ENCODE peak calls at places on chromosomes 16 and 17, in nine cellular contexts. D is activated T-helper 1 cell treated with anti-CD3 and anti-CD28 coated beads, Interleukin-2, amount 50 U/mL, for 16 hours; O is HT-29; G is GM03348; W is left cardiac atrium; F is dorsolateral prefrontal cortex; K is Kasumi-1; U is stimulated activated CD4-positive, alpha-beta T cell treated with anti-CD3 and anti-CD28 coated beads, Interleukin-1b, Interleukin-23, amount 100 ng/mL, for 1 hour; A is psoas muscle. S is an unnamed sample.
A peak's percentile ranks its signal among the peaks of the same experiment; 100 is the strongest.

GRCh38 chr17:83050651-83051422 is 28.6 kb upstream of the METRNL start:
- DNase-seq in W (peak; percentile 29), D (no peak), F (no peak), O (no peak), K (no peak), A (no peak), G (no peak), U (peak; percentile 10), S (no peak)

GRCh38 chr17:69967910-69968411 is 107.1 kb upstream of the KCNJ16 start:
- DNase-seq in U (no peak), A (no peak), D (no peak), F (no peak), W (no peak), O (no peak), K (no peak), G (peak; percentile 81), S (no peak)

GRCh38 chr17:77698903-77699615 is 259.4 kb upstream of the TNRC6C start:
- DNase-seq in F (no peak), U (no peak), G (no peak), O (no peak), K (no peak), W (no peak), D (no peak), A (no peak), S (no peak)

GRCh38 chr17:75181608-75182318 is 996 bp downstream of the SUMO2 start:
- DNase-seq in F (peak; percentile 13), K (peak; percentile 48), G (peak; percentile 23), A (no peak), W (no peak), D (peak; percentile 24), O (peak; percentile 36), U (peak; percentile 14), S (no peak)

GRCh38 chr17:35089846-35090193 is 26.3 kb upstream of the RFFL start:
- DNase-seq in D (no peak), W (no peak), U (peak; percentile 23), A (no peak), K (peak; percentile 86), F (no peak), G (peak; percentile 39), O (no peak), S (no peak)

GRCh38 chr17:32497431-32498205 is 10.8 kb downstream of the CDK5R1 start:
- DNase-seq in D (no peak), U (no peak), A (peak; percentile 55), W (no peak), F (no peak), K (no peak), G (peak; percentile 27), O (no peak), S (no peak)

GRCh38 chr16:1150511-1150982 is 2.4 kb upstream of the CACNA1H start:
- DNase-seq in G (peak; percentile 48), D (no peak), U (no peak), A (no peak), O (peak; percentile 29), W (no peak), K (peak; percentile 5), F (no peak), S (no peak)

GRCh38 chr17:4901648-4902344 is 1.1 kb downstream of the CHRNE start:
- DNase-seq in K (no peak), W (peak; percentile 66), G (no peak), F (peak; percentile 42), O (no peak), D (no peak), A (peak; percentile 86), U (no peak), S (no peak)

GRCh38 chr17:13337864-13338371 is 263.8 kb downstream of the HS3ST3A1 start:
- DNase-seq in A (no peak), F (peak; percentile 12), D (no peak), U (no peak), W (no peak), G (peak; percentile 55), K (peak; percentile 47), O (peak; percentile 19), S (peak; percentile 36)

GRCh38 chr17:32998111-32998892 is 6.7 kb downstream of the SPACA3 start:
- DNase-seq in D (peak; percentile 51), F (peak; percentile 78), A (peak; percentile 83), K (peak; percentile 59), G (peak; percentile 90), W (peak; percentile 82), O (peak; percentile 72), U (peak; percentile 55), S (peak; percentile 78)

GRCh38 chr17:47708864-47709541 is 15.0 kb downstream of the TBKBP1 start:
- DNase-seq in K (no peak), O (no peak), G (no peak), A (no peak), U (no peak), D (no peak), W (peak; percentile 64), F (peak; percentile 41), S (no peak)

GRCh38 chr17:42111265-42111636 is 1.3 kb downstream of the DHX58 start:
- DNase-seq in U (no peak), D (no peak), W (no peak), G (no peak), A (no peak), K (no peak), F (no peak), O (no peak), S (no peak)

GRCh38 chr17:51507444-51507843 is 247.1 kb downstream of the UTP18 start:
- DNase-seq in F (no peak), A (no peak), U (no peak), G (no peak), W (no peak), K (no peak), D (no peak), O (no peak), S (no peak)

GRCh38 chr17:31629696-31630470 is 229.2 kb downstream of the COPRS start:
- DNase-seq in U (no peak), G (peak; percentile 89), K (no peak), W (no peak), A (no peak), O (no peak), D (no peak), F (peak; percentile 53), S (no peak)

GRCh38 chr16:84600343-84601229 is 17.3 kb downstream of the COTL1 start:
- DNase-seq in D (no peak), G (no peak), F (no peak), A (no peak), O (no peak), U (no peak), W (no peak), K (peak; percentile 80), S (no peak)

GRCh38 chr17:11608396-11608795 is 10.1 kb downstream of the DNAH9 start:
- DNase-seq in G (no peak), O (peak; percentile 14), A (no peak), W (peak; percentile 61), D (no peak), K (no peak), F (no peak), U (no peak), S (no peak)

GRCh38 chr17:46979023-46979870 is at the start of gene RPRML:
- DNase-seq in F (peak; percentile 33), A (peak; percentile 66), K (peak; percentile 62), W (peak; percentile 55), U (no peak), G (peak; percentile 70), O (no peak), D (no peak), S (peak; percentile 63)

GRCh38 chr16:80623376-80623775 is 82.6 kb downstream of the DYNLRB2 start:
- DNase-seq in O (no peak), K (no peak), W (no peak), G (no peak), F (no peak), A (no peak), U (no peak), D (no peak), S (no peak)

GRCh38 chr17:40541060-40541872 is 24.0 kb downstream of the CCR7 start:
- DNase-seq in D (peak; percentile 53), F (no peak), O (peak; percentile 46), W (peak; percentile 28), U (no peak), A (no peak), K (no peak), G (no peak), S (no peak)

GRCh38 chr17:77363821-77364361 is 223.1 kb downstream of the SEC14L1 start:
- DNase-seq in G (peak; percentile 57), A (peak; percentile 69), F (no peak), K (no peak), U (no peak), D (no peak), O (no peak), W (peak; percentile 58), S (no peak)

GRCh38 chr16:75491876-75492275 is 3.4 kb downstream of the CHST6 start:
- DNase-seq in F (peak; percentile 38), K (no peak), W (no peak), U (no peak), G (no peak), O (peak; percentile 36), A (no peak), D (no peak), S (no peak)

GRCh38 chr16:48014349-48015135 is 141.3 kb downstream of the ABCC12 start:
- DNase-seq in D (no peak), A (no peak), F (no peak), W (no peak), U (no peak), G (no peak), K (no peak), O (no peak), S (peak; percentile 21)

GRCh38 chr17:80416940-80417293 is 1.9 kb downstream of the ENDOV start:
- DNase-seq in K (no peak), U (no peak), W (peak; percentile 17), G (no peak), F (no peak), A (no peak), D (no peak), O (no peak), S (no peak)

GRCh38 chr17:48841395-48841831 is 10.6 kb downstream of the CALCOCO2 start:
- DNase-seq in F (no peak), G (peak; percentile 67), K (peak; percentile 99), W (no peak), A (no peak), D (no peak), U (no peak), O (no peak), S (no peak)

GRCh38 chr17:10812674-10813073 is 8.8 kb upstream of the TMEM238L start:
- DNase-seq in O (peak; percentile 57), U (no peak), K (no peak), F (no peak), D (no peak), A (no peak), W (peak; percentile 29), G (no peak), S (no peak)